ENCODE peak calls at places on chromosome 1, in six cellular contexts. One of them, this sample, is unnamed.

GRCh38 chr1:16189003-16189402 is 23.4 kb downstream of the ARHGEF19 start:
- DNase-seq in HepG2: no peak
- DNase-seq in H1: no peak
- DNase-seq in WTC11: no peak
- DNase-seq in HCT116: no peak
- DNase-seq in K562: peak
- DNase-seq in this sample: no peak

GRCh38 chr1:224736619-224737352 is 120.7 kb downstream of the CNIH3 start:
- DNase-seq in WTC11: peak
- DNase-seq in HCT116: no peak
- DNase-seq in H1: no peak
- DNase-seq in HepG2: peak
- DNase-seq in K562: no peak
- DNase-seq in this sample: peak

GRCh38 chr1:224800486-224801119 is 128.9 kb upstream of the DNAH14 start:
- DNase-seq in HCT116: no peak
- DNase-seq in K562: no peak
- DNase-seq in HepG2: no peak
- DNase-seq in WTC11: peak
- DNase-seq in H1: peak
- DNase-seq in this sample: no peak

GRCh38 chr1:183052861-183053260 is 29.6 kb downstream of the LAMC1 start:
- DNase-seq in H1: no peak
- DNase-seq in K562: no peak
- DNase-seq in HCT116: no peak
- DNase-seq in WTC11: no peak
- DNase-seq in HepG2: no peak
- DNase-seq in this sample: no peak

GRCh38 chr1:186785503-186785902 is 43.2 kb upstream of the PLA2G4A start:
- DNase-seq in H1: no peak
- DNase-seq in K562: no peak
- DNase-seq in HepG2: no peak
- DNase-seq in HCT116: no peak
- DNase-seq in WTC11: no peak
- DNase-seq in this sample: no peak

GRCh38 chr1:25548601-25549000 is 5.2 kb downstream of the LDLRAP1 start:
- DNase-seq in HCT116: no peak
- DNase-seq in H1: no peak
- DNase-seq in WTC11: no peak
- DNase-seq in HepG2: no peak
- DNase-seq in K562: no peak
- DNase-seq in this sample: no peak

GRCh38 chr1:207794861-207795260 is 43.0 kb downstream of the CD46 start:
- DNase-seq in HCT116: no peak
- DNase-seq in WTC11: no peak
- DNase-seq in H1: no peak
- DNase-seq in HepG2: no peak
- DNase-seq in K562: no peak
- DNase-seq in this sample: no peak

GRCh38 chr1:157135646-157136045 is 2.5 kb downstream of the ETV3 start:
- DNase-seq in K562: no peak
- DNase-seq in HepG2: peak
- DNase-seq in WTC11: no peak
- DNase-seq in H1: no peak
- DNase-seq in HCT116: no peak
- DNase-seq in this sample: no peak

GRCh38 chr1:115463347-115463746 is 125.3 kb upstream of the NGF start:
- DNase-seq in K562: no peak
- DNase-seq in HepG2: no peak
- DNase-seq in H1: peak
- DNase-seq in HCT116: no peak
- DNase-seq in WTC11: no peak
- DNase-seq in this sample: no peak

GRCh38 chr1:115883240-115883639 is 42.3 kb upstream of the NHLH2 start:
- DNase-seq in HCT116: no peak
- DNase-seq in HepG2: no peak
- DNase-seq in WTC11: no peak
- DNase-seq in K562: no peak
- DNase-seq in H1: no peak
- DNase-seq in this sample: no peak

GRCh38 chr1:201184734-201185453 is 5.7 kb upstream of the IGFN1 start:
- DNase-seq in HCT116: peak
- DNase-seq in WTC11: peak
- DNase-seq in HepG2: peak
- DNase-seq in K562: peak
- DNase-seq in H1: peak
- DNase-seq in this sample: no peak
- TF ChIP-seq ATF3 in HCT116: no peak
- TF ChIP-seq ATF3 in WTC11: no peak
- TF ChIP-seq ATF3 in HepG2: no peak
- TF ChIP-seq ATF3 in K562: no peak
- TF ChIP-seq ATF3 in H1: no peak
- TF ChIP-seq ATF3 in this sample: no peak

GRCh38 chr1:171267391-171267790 is 19.1 kb downstream of the FMO1 start:
- DNase-seq in HCT116: no peak
- DNase-seq in K562: no peak
- DNase-seq in WTC11: no peak
- DNase-seq in HepG2: no peak
- DNase-seq in H1: no peak
- DNase-seq in this sample: no peak
- TF ChIP-seq ATF3 in HCT116: no peak
- TF ChIP-seq ATF3 in K562: no peak
- TF ChIP-seq ATF3 in WTC11: no peak
- TF ChIP-seq ATF3 in HepG2: no peak
- TF ChIP-seq ATF3 in H1: no peak
- TF ChIP-seq ATF3 in this sample: no peak

GRCh38 chr1:82395450-82395849 is 594.7 kb downstream of the ADGRL2 start:
- DNase-seq in HCT116: no peak
- DNase-seq in K562: no peak
- DNase-seq in WTC11: no peak
- DNase-seq in H1: no peak
- DNase-seq in HepG2: no peak
- DNase-seq in this sample: no peak
- TF ChIP-seq ATF3 in HCT116: no peak
- TF ChIP-seq ATF3 in K562: no peak
- TF ChIP-seq ATF3 in WTC11: no peak
- TF ChIP-seq ATF3 in H1: no peak
- TF ChIP-seq ATF3 in HepG2: no peak
- TF ChIP-seq ATF3 in this sample: no peak

GRCh38 chr1:87867631-87868030 is 539.0 kb downstream of the LMO4 start:
- DNase-seq in HCT116: no peak
- DNase-seq in H1: no peak
- DNase-seq in WTC11: no peak
- DNase-seq in K562: no peak
- DNase-seq in HepG2: no peak
- DNase-seq in this sample: no peak
- TF ChIP-seq ATF3 in HCT116: no peak
- TF ChIP-seq ATF3 in H1: no peak
- TF ChIP-seq ATF3 in WTC11: no peak
- TF ChIP-seq ATF3 in K562: no peak
- TF ChIP-seq ATF3 in HepG2: no peak
- TF ChIP-seq ATF3 in this sample: no peak

GRCh38 chr1:228317891-228318810 is 88.5 kb downstream of the TRIM11 start:
- DNase-seq in WTC11: no peak
- DNase-seq in HCT116: no peak
- DNase-seq in K562: no peak
- DNase-seq in HepG2: no peak
- DNase-seq in H1: no peak
- DNase-seq in this sample: no peak
- TF ChIP-seq ATF3 in WTC11: no peak
- TF ChIP-seq ATF3 in HCT116: no peak
- TF ChIP-seq ATF3 in K562: no peak
- TF ChIP-seq ATF3 in HepG2: no peak
- TF ChIP-seq ATF3 in H1: no peak
- TF ChIP-seq ATF3 in this sample: no peak